ENCODE peak calls at places on chromosome 11, in five cellular contexts. V is choroid plexus epithelial cell, B is WTC11, L is AG04450, H is neural crest cell. O is an unnamed sample.

GRCh38 chr11:11916981-11917399 is 75.2 kb downstream of the USP47 start:
- DNase-seq in V (peak), B (no peak), L (peak), H (no peak), O (peak)

GRCh38 chr11:26093206-26093605 is 238.7 kb upstream of the ANO3 start:
- DNase-seq in V (no peak), B (no peak), L (no peak), H (no peak), O (no peak)

GRCh38 chr11:121365304-121365703 is 72.7 kb downstream of the SC5D start:
- DNase-seq in V (no peak), B (no peak), L (no peak), H (no peak), O (no peak)

GRCh38 chr11:128502736-128503135 is 84.6 kb downstream of the ETS1 start:
- DNase-seq in V (peak), B (no peak), L (peak), H (no peak), O (no peak)

GRCh38 chr11:131095501-131096185 is 179.4 kb upstream of the SNX19 start:
- DNase-seq in V (no peak), B (no peak), L (no peak), H (no peak), O (no peak)

GRCh38 chr11:47359586-47359985 is 7.1 kb upstream of the MYBPC3 start:
- DNase-seq in V (no peak), B (no peak), L (no peak), H (no peak), O (no peak)

GRCh38 chr11:61429346-61429690 is 457 bp downstream of the CPSF7 start:
- DNase-seq in V (peak), B (peak), L (no peak), H (peak), O (peak)

GRCh38 chr11:32088117-32088941 is 2.5 kb upstream of the RCN1 start:
- DNase-seq in V (peak), B (no peak), L (peak), H (no peak), O (peak)

GRCh38 chr11:122159173-122159701 is 43.2 kb upstream of the BLID start:
- DNase-seq in V (peak), B (peak), L (no peak), H (no peak), O (no peak)

GRCh38 chr11:74683941-74684481 is 47.2 kb downstream of the CHRDL2 start:
- DNase-seq in V (no peak), B (no peak), L (no peak), H (no peak), O (no peak)

GRCh38 chr11:74702383-74703007 is 28.7 kb downstream of the CHRDL2 start:
- DNase-seq in V (peak), B (peak), L (peak), H (peak), O (no peak)

DNA sequence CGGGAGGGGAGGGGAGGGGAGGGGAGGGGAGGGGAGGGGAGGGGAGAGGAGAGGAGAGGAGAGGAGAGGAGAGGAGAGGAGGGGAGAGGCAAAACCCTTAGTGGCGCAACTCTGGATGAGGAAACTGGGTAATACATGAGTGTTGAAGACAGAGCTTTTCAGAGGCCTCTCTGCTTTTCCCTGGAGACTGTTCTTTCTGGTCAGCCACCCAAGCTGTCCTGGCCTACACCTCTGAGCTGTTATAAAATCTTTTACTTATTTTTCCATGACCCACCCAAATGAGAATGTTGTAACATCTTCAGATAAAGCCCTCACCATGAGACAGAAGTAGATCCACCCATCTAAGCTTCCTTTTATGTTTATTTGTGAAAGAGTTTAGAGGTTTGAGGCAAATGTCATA is 20.4 kb upstream of the APLP2 start:
- DNase-seq in V (peak), B (no peak), L (no peak), H (no peak), O (no peak)
- TF ChIP-seq CTCF in V (no peak), B (no peak), L (no peak), H (no peak), O (no peak)

DNA sequence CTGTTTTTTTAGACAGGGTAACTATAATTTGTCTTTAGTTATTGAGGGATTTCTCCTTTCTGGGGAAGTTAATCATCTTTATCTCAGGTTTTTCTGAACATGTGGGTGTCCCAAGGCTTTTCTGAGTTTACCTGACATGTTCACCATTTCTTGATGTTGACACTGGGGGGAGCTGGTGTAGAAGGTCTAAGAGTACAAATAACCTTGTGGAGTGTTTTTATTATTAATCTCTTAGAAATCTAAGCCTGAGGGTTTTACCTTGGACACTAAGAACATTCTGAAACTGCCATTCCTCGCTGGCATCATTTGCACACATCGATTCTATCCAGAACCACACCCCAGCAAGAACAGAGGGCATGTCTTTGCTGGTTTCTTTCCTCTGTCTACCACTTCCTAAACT is 15.6 kb upstream of the C11orf91 start:
- DNase-seq in V (peak), B (no peak), L (no peak), H (no peak), O (no peak)
- TF ChIP-seq CTCF in V (peak), B (no peak), L (peak), H (no peak), O (peak)

DNA sequence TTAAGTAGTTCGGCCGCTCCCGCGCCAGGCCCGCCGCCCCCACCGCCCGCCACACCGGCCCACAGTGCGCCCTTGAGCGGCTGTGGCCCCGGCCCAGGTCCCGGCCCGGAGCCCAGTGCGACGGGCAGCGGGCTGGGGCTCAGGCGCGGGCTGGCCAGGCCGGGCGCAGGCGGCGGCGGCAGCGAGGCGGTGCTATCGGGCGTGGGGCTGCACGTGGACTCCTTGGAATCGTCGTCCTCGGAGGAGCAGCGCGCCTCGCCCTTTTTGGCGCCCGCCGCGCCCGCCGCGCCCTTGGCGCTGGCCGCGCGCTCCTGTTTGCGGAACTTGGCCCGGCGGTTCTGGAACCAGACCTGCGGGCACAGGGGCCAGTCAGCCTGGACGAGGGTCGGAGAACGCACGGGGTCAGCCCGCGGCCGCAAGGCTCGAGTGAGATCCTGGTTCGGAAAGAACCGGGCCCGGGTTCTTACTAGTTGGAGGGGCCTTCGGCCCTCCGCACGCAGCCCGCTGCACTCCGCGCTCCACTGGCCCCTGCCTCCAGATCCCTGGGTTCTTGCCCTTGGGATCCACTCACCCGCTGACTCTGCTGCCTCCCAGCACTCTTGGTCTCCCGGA is 4.0 kb downstream of the PHOX2A start:
- DNase-seq in V (peak), B (no peak), L (no peak), H (no peak), O (no peak)
- TF ChIP-seq CTCF in V (no peak), B (no peak), L (no peak), H (no peak), O (no peak)

GRCh38 chr11:111359223-111360149 is 19.6 kb downstream of the POU2AF1 start:
- DNase-seq in V (no peak), B (no peak), L (no peak), H (no peak), O (no peak)
- TF ChIP-seq CTCF in V (no peak), B (no peak), L (no peak), H (no peak), O (no peak)

DNA sequence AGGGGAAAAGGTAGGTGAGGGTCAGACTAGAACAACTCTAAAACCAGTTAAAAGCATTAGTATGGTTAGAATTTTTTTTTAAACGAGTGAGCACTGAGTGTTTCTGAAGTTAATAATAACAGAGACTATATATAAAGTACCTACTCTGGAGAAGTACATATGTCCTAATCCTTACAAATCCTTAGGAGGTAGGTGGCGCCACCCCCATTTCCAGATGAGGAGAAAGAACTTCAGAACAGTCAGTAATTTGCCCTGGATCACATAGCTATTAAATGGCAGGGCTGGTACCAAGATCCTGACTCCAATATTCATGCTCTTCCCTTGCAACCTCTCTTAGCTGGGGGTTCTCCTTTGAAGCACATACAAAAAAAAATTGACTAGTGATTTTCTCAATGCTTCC is 80.5 kb downstream of the CLPB start:
- DNase-seq in V (peak), B (peak), L (no peak), H (no peak), O (no peak)
- TF ChIP-seq CTCF in V (peak), B (no peak), L (peak), H (peak), O (peak)

GRCh38 chr11:70928854-70929598 is 323.4 kb downstream of the SHANK2 start:
- DNase-seq in V (no peak), B (no peak), L (no peak), H (no peak), O (no peak)
- TF ChIP-seq CTCF in V (no peak), B (no peak), L (no peak), H (no peak), O (no peak)

GRCh38 chr11:119560961-119561360 is 138.0 kb upstream of the THY1 start:
- DNase-seq in V (no peak), B (no peak), L (no peak), H (no peak), O (no peak)
- TF ChIP-seq CTCF in V (no peak), B (no peak), L (no peak), H (no peak), O (no peak)

O was measured in AG09319.